ENCODE peak calls at places on chromosomes 7 and 10, in nine cellular contexts. D is C1 segment of cervical spinal cord; R is activated gamma-delta T cell treated with anti-CD3 and anti-CD28 coated beads, Interleukin-2, amount 50 U/mL, for 16 hours; O is glutamatergic neuron; K is tibial artery; W is GM20000; Y is endothelial cell; T is cardiac muscle cell; J is nephron progenitor cell. G is an unnamed sample.

GRCh38 chr10:26721561-26721960 is 24.1 kb downstream of the PDSS1 start:
- DNase-seq in D (no peak), Y (no peak), O (no peak), K (no peak), R (peak), T (no peak), J (no peak), W (no peak), G (no peak)

GRCh38 chr7:52355059-52355458 is 680.4 kb upstream of the POM121L12 start:
- DNase-seq in W (no peak), K (no peak), J (peak), Y (peak), D (no peak), O (no peak), R (no peak), T (no peak), G (no peak)

GRCh38 chr7:2125931-2126330 is 106.8 kb downstream of the MAD1L1 start:
- DNase-seq in Y (no peak), J (no peak), R (no peak), K (no peak), T (no peak), D (no peak), W (no peak), O (no peak), G (no peak)

GRCh38 chr7:134693256-134693655 is 46.6 kb downstream of the BPGM start:
- DNase-seq in D (no peak), W (no peak), R (no peak), T (peak), O (no peak), Y (no peak), J (no peak), K (peak), G (peak)

GRCh38 chr10:5533098-5533731 is 8.5 kb downstream of the CALML3 start:
- DNase-seq in W (no peak), J (peak), D (no peak), R (no peak), K (peak), T (no peak), O (peak), Y (no peak), G (no peak)

GRCh38 chr10:128386231-128386630 is 260.0 kb upstream of the MKI67 start:
- DNase-seq in O (no peak), K (no peak), R (no peak), D (no peak), Y (no peak), J (peak), T (no peak), W (no peak), G (no peak)

GRCh38 chr10:62924344-62924748 is 108.2 kb upstream of the EGR2 start:
- DNase-seq in O (no peak), Y (no peak), R (no peak), T (no peak), J (peak), D (no peak), W (no peak), K (no peak), G (no peak)

GRCh38 chr7:33334349-33334748 is 205.0 kb downstream of the BBS9 start:
- DNase-seq in K (no peak), O (no peak), R (no peak), D (no peak), J (no peak), T (peak), Y (peak), W (peak), G (no peak)

GRCh38 chr7:106166651-106167342 is 54.7 kb upstream of the SYPL1 start:
- DNase-seq in Y (peak), K (no peak), D (no peak), R (peak), O (no peak), W (peak), J (peak), T (peak), G (no peak)

GRCh38 chr7:5426226-5426475 is 2.5 kb upstream of the TNRC18 start:
- DNase-seq in R (no peak), W (no peak), Y (no peak), D (no peak), O (no peak), K (no peak), J (peak), T (no peak), G (no peak)

GRCh38 chr7:132750530-132751281 is 174.4 kb upstream of the PLXNA4 start:
- DNase-seq in Y (no peak), T (peak), W (no peak), J (no peak), D (no peak), R (no peak), O (no peak), K (no peak), G (no peak)

GRCh38 chr7:158530800-158531609 is 56.6 kb downstream of the PTPRN2 start:
- DNase-seq in D (no peak), J (no peak), T (no peak), R (no peak), Y (no peak), W (no peak), O (no peak), K (no peak), G (no peak)

GRCh38 chr7:131555565-131556054 is 818 bp downstream of the PODXL start:
- DNase-seq in J (peak), D (no peak), R (no peak), Y (no peak), T (no peak), W (peak), K (no peak), O (no peak), G (no peak)

GRCh38 chr7:70069977-70070376 is 471.7 kb downstream of the AUTS2 start:
- DNase-seq in Y (no peak), K (no peak), D (no peak), J (no peak), R (no peak), T (no peak), W (no peak), O (no peak), G (no peak)

GRCh38 chr10:15504101-15504840 is 133.2 kb upstream of the FAM171A1 start:
- DNase-seq in K (no peak), D (no peak), Y (no peak), J (no peak), O (no peak), R (no peak), W (peak), T (peak), G (no peak)

GRCh38 chr7:27695096-27695495 is 32.4 kb upstream of the HIBADH start:
- DNase-seq in O (no peak), T (no peak), K (no peak), Y (no peak), W (no peak), J (no peak), D (no peak), R (no peak), G (no peak)

GRCh38 chr7:132752431-132752830 is 176.2 kb upstream of the PLXNA4 start:
- DNase-seq in T (peak), D (no peak), R (no peak), K (no peak), J (no peak), W (no peak), O (no peak), Y (no peak), G (no peak)

GRCh38 chr7:151373599-151373998 is 32.0 kb downstream of the NUB1 start:
- DNase-seq in D (no peak), Y (no peak), J (no peak), K (no peak), W (no peak), O (no peak), R (no peak), T (no peak), G (no peak)

GRCh38 chr10:118332247-118332646 is 9.9 kb downstream of the FAM204A start:
- DNase-seq in J (no peak), O (no peak), K (no peak), Y (no peak), W (peak), R (no peak), T (no peak), D (no peak), G (no peak)

GRCh38 chr7:152435384-152436278 is at the start of gene KMT2C:
- DNase-seq in T (peak), O (peak), W (peak), K (peak), J (peak), R (peak), Y (peak), D (peak), G (no peak)

GRCh38 chr7:95927781-95928180 is 155.4 kb downstream of the DYNC1I1 start:
- DNase-seq in D (no peak), W (no peak), K (no peak), T (no peak), Y (no peak), R (no peak), J (no peak), O (no peak), G (no peak)

GRCh38 chr7:148521271-148521670 is 69.3 kb upstream of the C7orf33 start:
- DNase-seq in K (no peak), D (no peak), R (no peak), W (no peak), J (no peak), Y (no peak), T (no peak), O (no peak), G (no peak)

GRCh38 chr10:59557642-59558041 is 152.0 kb downstream of the SLC16A9 start:
- DNase-seq in W (no peak), T (peak), O (no peak), Y (no peak), D (no peak), J (no peak), R (no peak), K (no peak), G (no peak)

GRCh38 chr10:21927601-21928000 is 75.9 kb downstream of the DNAJC1 start:
- DNase-seq in Y (no peak), D (no peak), O (no peak), R (no peak), J (no peak), T (peak), W (no peak), K (no peak), G (peak)

GRCh38 chr10:70546585-70546984 is 56.0 kb downstream of the PRF1 start:
- DNase-seq in W (no peak), R (no peak), Y (no peak), K (no peak), D (no peak), T (no peak), O (no peak), J (no peak), G (no peak)